ENCODE peak calls at places on chromosome X, in ten cellular contexts. One of them, this sample, is unnamed.

GRCh38 chrX:107699611-107700010 is 71.3 kb downstream of the PRPS1 start:
- DNase-seq in activated CD4-positive, alpha-beta T cell treated with anti-CD3 and anti-CD28 coated beads, Interleukin-2, amount 50 U/mL, for 1 hour: no peak
- DNase-seq in NCI-H345: no peak
- DNase-seq in HepG2: no peak
- DNase-seq in left lung: no peak
- DNase-seq in stimulated activated CD4-positive, alpha-beta T cell treated with anti-CD3 and anti-CD28 coated beads, Interleukin-1b, Interleukin-23, amount 100 ng/mL, for 1 hour: no peak
- DNase-seq in iPS DF 19.7: no peak
- DNase-seq in breast epithelium: no peak
- DNase-seq in NCI-H510A treated with DMSO at 0.1 percent for 48 hours: no peak
- DNase-seq in occipital lobe: no peak
- DNase-seq in this sample: no peak

GRCh38 chrX:70664726-70665125 is 220.1 kb downstream of the DLG3 start:
- DNase-seq in activated CD4-positive, alpha-beta T cell treated with anti-CD3 and anti-CD28 coated beads, Interleukin-2, amount 50 U/mL, for 1 hour: no peak
- DNase-seq in NCI-H345: peak; percentile 24
- DNase-seq in HepG2: peak; percentile 19
- DNase-seq in left lung: no peak
- DNase-seq in stimulated activated CD4-positive, alpha-beta T cell treated with anti-CD3 and anti-CD28 coated beads, Interleukin-1b, Interleukin-23, amount 100 ng/mL, for 1 hour: no peak
- DNase-seq in iPS DF 19.7: peak; percentile 0
- DNase-seq in breast epithelium: no peak
- DNase-seq in NCI-H510A treated with DMSO at 0.1 percent for 48 hours: peak; percentile 19
- DNase-seq in occipital lobe: no peak
- DNase-seq in this sample: peak; percentile 51

GRCh38 chrX:69372435-69372834 is 131.7 kb upstream of the NALF2 start:
- DNase-seq in activated CD4-positive, alpha-beta T cell treated with anti-CD3 and anti-CD28 coated beads, Interleukin-2, amount 50 U/mL, for 1 hour: no peak
- DNase-seq in NCI-H345: no peak
- DNase-seq in HepG2: no peak
- DNase-seq in left lung: no peak
- DNase-seq in stimulated activated CD4-positive, alpha-beta T cell treated with anti-CD3 and anti-CD28 coated beads, Interleukin-1b, Interleukin-23, amount 100 ng/mL, for 1 hour: no peak
- DNase-seq in iPS DF 19.7: no peak
- DNase-seq in breast epithelium: no peak
- DNase-seq in NCI-H510A treated with DMSO at 0.1 percent for 48 hours: no peak
- DNase-seq in occipital lobe: no peak
- DNase-seq in this sample: no peak

GRCh38 chrX:135484636-135485289 is 35.7 kb upstream of the INTS6L start:
- DNase-seq in activated CD4-positive, alpha-beta T cell treated with anti-CD3 and anti-CD28 coated beads, Interleukin-2, amount 50 U/mL, for 1 hour: no peak
- DNase-seq in NCI-H345: peak; percentile 10
- DNase-seq in HepG2: peak; percentile 2
- DNase-seq in left lung: no peak
- DNase-seq in stimulated activated CD4-positive, alpha-beta T cell treated with anti-CD3 and anti-CD28 coated beads, Interleukin-1b, Interleukin-23, amount 100 ng/mL, for 1 hour: no peak
- DNase-seq in iPS DF 19.7: no peak
- DNase-seq in breast epithelium: no peak
- DNase-seq in NCI-H510A treated with DMSO at 0.1 percent for 48 hours: no peak
- DNase-seq in occipital lobe: no peak
- DNase-seq in this sample: peak; percentile 27

GRCh38 chrX:30275498-30275897 is 28.6 kb downstream of the MAGEB1 start:
- DNase-seq in activated CD4-positive, alpha-beta T cell treated with anti-CD3 and anti-CD28 coated beads, Interleukin-2, amount 50 U/mL, for 1 hour: no peak
- DNase-seq in NCI-H345: no peak
- DNase-seq in HepG2: no peak
- DNase-seq in left lung: no peak
- DNase-seq in stimulated activated CD4-positive, alpha-beta T cell treated with anti-CD3 and anti-CD28 coated beads, Interleukin-1b, Interleukin-23, amount 100 ng/mL, for 1 hour: no peak
- DNase-seq in iPS DF 19.7: no peak
- DNase-seq in breast epithelium: no peak
- DNase-seq in NCI-H510A treated with DMSO at 0.1 percent for 48 hours: peak; percentile 20
- DNase-seq in occipital lobe: no peak
- DNase-seq in this sample: peak; percentile 15

GRCh38 chrX:43882294-43882681 is at the start of gene MAOB:
- DNase-seq in activated CD4-positive, alpha-beta T cell treated with anti-CD3 and anti-CD28 coated beads, Interleukin-2, amount 50 U/mL, for 1 hour: peak; percentile 4
- DNase-seq in NCI-H345: peak; percentile 3
- DNase-seq in HepG2: peak; percentile 63
- DNase-seq in left lung: peak; percentile 67
- DNase-seq in stimulated activated CD4-positive, alpha-beta T cell treated with anti-CD3 and anti-CD28 coated beads, Interleukin-1b, Interleukin-23, amount 100 ng/mL, for 1 hour: no peak
- DNase-seq in iPS DF 19.7: no peak
- DNase-seq in breast epithelium: no peak
- DNase-seq in NCI-H510A treated with DMSO at 0.1 percent for 48 hours: peak; percentile 0
- DNase-seq in occipital lobe: no peak
- DNase-seq in this sample: peak; percentile 57

GRCh38 chrX:47187106-47187677 is 6.4 kb upstream of the UBA1 start:
- DNase-seq in activated CD4-positive, alpha-beta T cell treated with anti-CD3 and anti-CD28 coated beads, Interleukin-2, amount 50 U/mL, for 1 hour: no peak
- DNase-seq in NCI-H345: no peak
- DNase-seq in HepG2: no peak
- DNase-seq in left lung: no peak
- DNase-seq in stimulated activated CD4-positive, alpha-beta T cell treated with anti-CD3 and anti-CD28 coated beads, Interleukin-1b, Interleukin-23, amount 100 ng/mL, for 1 hour: no peak
- DNase-seq in iPS DF 19.7: no peak
- DNase-seq in breast epithelium: no peak
- DNase-seq in NCI-H510A treated with DMSO at 0.1 percent for 48 hours: no peak
- DNase-seq in occipital lobe: no peak
- DNase-seq in this sample: peak; percentile 25

GRCh38 chrX:74259879-74260491 is 44.0 kb upstream of the ZCCHC13 start:
- DNase-seq in activated CD4-positive, alpha-beta T cell treated with anti-CD3 and anti-CD28 coated beads, Interleukin-2, amount 50 U/mL, for 1 hour: no peak
- DNase-seq in NCI-H345: no peak
- DNase-seq in HepG2: no peak
- DNase-seq in left lung: no peak
- DNase-seq in stimulated activated CD4-positive, alpha-beta T cell treated with anti-CD3 and anti-CD28 coated beads, Interleukin-1b, Interleukin-23, amount 100 ng/mL, for 1 hour: no peak
- DNase-seq in iPS DF 19.7: peak; percentile 84
- DNase-seq in breast epithelium: no peak
- DNase-seq in NCI-H510A treated with DMSO at 0.1 percent for 48 hours: no peak
- DNase-seq in occipital lobe: no peak
- DNase-seq in this sample: peak; percentile 88

GRCh38 chrX:147948531-147948930 is 32.6 kb upstream of the FMR1NB start:
- DNase-seq in activated CD4-positive, alpha-beta T cell treated with anti-CD3 and anti-CD28 coated beads, Interleukin-2, amount 50 U/mL, for 1 hour: no peak
- DNase-seq in NCI-H345: no peak
- DNase-seq in HepG2: no peak
- DNase-seq in left lung: no peak
- DNase-seq in stimulated activated CD4-positive, alpha-beta T cell treated with anti-CD3 and anti-CD28 coated beads, Interleukin-1b, Interleukin-23, amount 100 ng/mL, for 1 hour: no peak
- DNase-seq in iPS DF 19.7: no peak
- DNase-seq in breast epithelium: no peak
- DNase-seq in NCI-H510A treated with DMSO at 0.1 percent for 48 hours: no peak
- DNase-seq in occipital lobe: no peak
- DNase-seq in this sample: no peak

GRCh38 chrX:65513610-65514009 is 21.0 kb downstream of the LAS1L start:
- DNase-seq in activated CD4-positive, alpha-beta T cell treated with anti-CD3 and anti-CD28 coated beads, Interleukin-2, amount 50 U/mL, for 1 hour: no peak
- DNase-seq in NCI-H345: no peak
- DNase-seq in HepG2: no peak
- DNase-seq in left lung: no peak
- DNase-seq in stimulated activated CD4-positive, alpha-beta T cell treated with anti-CD3 and anti-CD28 coated beads, Interleukin-1b, Interleukin-23, amount 100 ng/mL, for 1 hour: no peak
- DNase-seq in iPS DF 19.7: no peak
- DNase-seq in breast epithelium: no peak
- DNase-seq in NCI-H510A treated with DMSO at 0.1 percent for 48 hours: no peak
- DNase-seq in occipital lobe: no peak
- DNase-seq in this sample: no peak

GRCh38 chrX:29659911-29660310 is 555.5 kb upstream of the MAGEB2 start:
- DNase-seq in activated CD4-positive, alpha-beta T cell treated with anti-CD3 and anti-CD28 coated beads, Interleukin-2, amount 50 U/mL, for 1 hour: no peak
- DNase-seq in NCI-H345: no peak
- DNase-seq in HepG2: no peak
- DNase-seq in left lung: no peak
- DNase-seq in stimulated activated CD4-positive, alpha-beta T cell treated with anti-CD3 and anti-CD28 coated beads, Interleukin-1b, Interleukin-23, amount 100 ng/mL, for 1 hour: no peak
- DNase-seq in iPS DF 19.7: no peak
- DNase-seq in breast epithelium: no peak
- DNase-seq in NCI-H510A treated with DMSO at 0.1 percent for 48 hours: no peak
- DNase-seq in occipital lobe: no peak
- DNase-seq in this sample: no peak

GRCh38 chrX:15356444-15356843 is 21.1 kb upstream of the PIGA start:
- DNase-seq in activated CD4-positive, alpha-beta T cell treated with anti-CD3 and anti-CD28 coated beads, Interleukin-2, amount 50 U/mL, for 1 hour: no peak
- DNase-seq in NCI-H345: no peak
- DNase-seq in HepG2: no peak
- DNase-seq in left lung: no peak
- DNase-seq in stimulated activated CD4-positive, alpha-beta T cell treated with anti-CD3 and anti-CD28 coated beads, Interleukin-1b, Interleukin-23, amount 100 ng/mL, for 1 hour: no peak
- DNase-seq in iPS DF 19.7: no peak
- DNase-seq in breast epithelium: no peak
- DNase-seq in NCI-H510A treated with DMSO at 0.1 percent for 48 hours: no peak
- DNase-seq in occipital lobe: no peak
- DNase-seq in this sample: no peak

GRCh38 chrX:18353931-18354368 is 538 bp downstream of the SCML2 start:
- DNase-seq in activated CD4-positive, alpha-beta T cell treated with anti-CD3 and anti-CD28 coated beads, Interleukin-2, amount 50 U/mL, for 1 hour: peak; percentile 4
- DNase-seq in NCI-H345: peak; percentile 45
- DNase-seq in HepG2: peak; percentile 7
- DNase-seq in left lung: peak; percentile 75
- DNase-seq in stimulated activated CD4-positive, alpha-beta T cell treated with anti-CD3 and anti-CD28 coated beads, Interleukin-1b, Interleukin-23, amount 100 ng/mL, for 1 hour: no peak
- DNase-seq in iPS DF 19.7: no peak
- DNase-seq in breast epithelium: no peak
- DNase-seq in NCI-H510A treated with DMSO at 0.1 percent for 48 hours: peak; percentile 42
- DNase-seq in occipital lobe: peak; percentile 0
- DNase-seq in this sample: peak; percentile 63

GRCh38 chrX:21747523-21747922 is 10.4 kb downstream of the SMPX start:
- DNase-seq in activated CD4-positive, alpha-beta T cell treated with anti-CD3 and anti-CD28 coated beads, Interleukin-2, amount 50 U/mL, for 1 hour: no peak
- DNase-seq in NCI-H345: peak; percentile 22
- DNase-seq in HepG2: no peak
- DNase-seq in left lung: no peak
- DNase-seq in stimulated activated CD4-positive, alpha-beta T cell treated with anti-CD3 and anti-CD28 coated beads, Interleukin-1b, Interleukin-23, amount 100 ng/mL, for 1 hour: no peak
- DNase-seq in iPS DF 19.7: no peak
- DNase-seq in breast epithelium: no peak
- DNase-seq in NCI-H510A treated with DMSO at 0.1 percent for 48 hours: no peak
- DNase-seq in occipital lobe: no peak
- DNase-seq in this sample: peak; percentile 26

GRCh38 chrX:15750611-15751159 is 12.6 kb downstream of the CA5B start:
- DNase-seq in activated CD4-positive, alpha-beta T cell treated with anti-CD3 and anti-CD28 coated beads, Interleukin-2, amount 50 U/mL, for 1 hour: no peak
- DNase-seq in NCI-H345: no peak
- DNase-seq in HepG2: no peak
- DNase-seq in left lung: no peak
- DNase-seq in stimulated activated CD4-positive, alpha-beta T cell treated with anti-CD3 and anti-CD28 coated beads, Interleukin-1b, Interleukin-23, amount 100 ng/mL, for 1 hour: no peak
- DNase-seq in iPS DF 19.7: no peak
- DNase-seq in breast epithelium: no peak
- DNase-seq in NCI-H510A treated with DMSO at 0.1 percent for 48 hours: no peak
- DNase-seq in occipital lobe: no peak
- DNase-seq in this sample: no peak

GRCh38 chrX:16712825-16713155 is 321 bp upstream of the CTPS2 start:
- DNase-seq in activated CD4-positive, alpha-beta T cell treated with anti-CD3 and anti-CD28 coated beads, Interleukin-2, amount 50 U/mL, for 1 hour: no peak
- DNase-seq in NCI-H345: no peak
- DNase-seq in HepG2: no peak
- DNase-seq in left lung: no peak
- DNase-seq in stimulated activated CD4-positive, alpha-beta T cell treated with anti-CD3 and anti-CD28 coated beads, Interleukin-1b, Interleukin-23, amount 100 ng/mL, for 1 hour: no peak
- DNase-seq in iPS DF 19.7: no peak
- DNase-seq in breast epithelium: no peak
- DNase-seq in NCI-H510A treated with DMSO at 0.1 percent for 48 hours: peak; percentile 47
- DNase-seq in occipital lobe: no peak
- DNase-seq in this sample: peak; percentile 43

GRCh38 chrX:136899206-136899605 is 18.7 kb upstream of the RBMX start:
- DNase-seq in activated CD4-positive, alpha-beta T cell treated with anti-CD3 and anti-CD28 coated beads, Interleukin-2, amount 50 U/mL, for 1 hour: no peak
- DNase-seq in NCI-H345: no peak
- DNase-seq in HepG2: no peak
- DNase-seq in left lung: no peak
- DNase-seq in stimulated activated CD4-positive, alpha-beta T cell treated with anti-CD3 and anti-CD28 coated beads, Interleukin-1b, Interleukin-23, amount 100 ng/mL, for 1 hour: no peak
- DNase-seq in iPS DF 19.7: no peak
- DNase-seq in breast epithelium: no peak
- DNase-seq in NCI-H510A treated with DMSO at 0.1 percent for 48 hours: no peak
- DNase-seq in occipital lobe: no peak
- DNase-seq in this sample: no peak

GRCh38 chrX:134636859-134637258 is 21.4 kb downstream of the PLAC1 start:
- DNase-seq in activated CD4-positive, alpha-beta T cell treated with anti-CD3 and anti-CD28 coated beads, Interleukin-2, amount 50 U/mL, for 1 hour: no peak
- DNase-seq in NCI-H345: no peak
- DNase-seq in HepG2: no peak
- DNase-seq in left lung: no peak
- DNase-seq in stimulated activated CD4-positive, alpha-beta T cell treated with anti-CD3 and anti-CD28 coated beads, Interleukin-1b, Interleukin-23, amount 100 ng/mL, for 1 hour: no peak
- DNase-seq in iPS DF 19.7: no peak
- DNase-seq in breast epithelium: no peak
- DNase-seq in NCI-H510A treated with DMSO at 0.1 percent for 48 hours: no peak
- DNase-seq in occipital lobe: no peak
- DNase-seq in this sample: no peak

GRCh38 chrX:138886769-138887168 is 175.3 kb upstream of the FGF13 start:
- DNase-seq in activated CD4-positive, alpha-beta T cell treated with anti-CD3 and anti-CD28 coated beads, Interleukin-2, amount 50 U/mL, for 1 hour: no peak
- DNase-seq in NCI-H345: no peak
- DNase-seq in HepG2: peak; percentile 0
- DNase-seq in left lung: no peak
- DNase-seq in stimulated activated CD4-positive, alpha-beta T cell treated with anti-CD3 and anti-CD28 coated beads, Interleukin-1b, Interleukin-23, amount 100 ng/mL, for 1 hour: no peak
- DNase-seq in iPS DF 19.7: no peak
- DNase-seq in breast epithelium: peak; percentile 77
- DNase-seq in NCI-H510A treated with DMSO at 0.1 percent for 48 hours: no peak
- DNase-seq in occipital lobe: no peak
- DNase-seq in this sample: no peak

GRCh38 chrX:9717376-9717775 is 48.3 kb downstream of the GPR143 start:
- DNase-seq in activated CD4-positive, alpha-beta T cell treated with anti-CD3 and anti-CD28 coated beads, Interleukin-2, amount 50 U/mL, for 1 hour: no peak
- DNase-seq in NCI-H345: no peak
- DNase-seq in HepG2: no peak
- DNase-seq in left lung: no peak
- DNase-seq in stimulated activated CD4-positive, alpha-beta T cell treated with anti-CD3 and anti-CD28 coated beads, Interleukin-1b, Interleukin-23, amount 100 ng/mL, for 1 hour: no peak
- DNase-seq in iPS DF 19.7: no peak
- DNase-seq in breast epithelium: no peak
- DNase-seq in NCI-H510A treated with DMSO at 0.1 percent for 48 hours: no peak
- DNase-seq in occipital lobe: no peak
- DNase-seq in this sample: no peak

GRCh38 chrX:118459494-118459893 is 36.1 kb upstream of the DOCK11 start:
- DNase-seq in activated CD4-positive, alpha-beta T cell treated with anti-CD3 and anti-CD28 coated beads, Interleukin-2, amount 50 U/mL, for 1 hour: peak; percentile 1
- DNase-seq in NCI-H345: peak; percentile 31
- DNase-seq in HepG2: peak; percentile 23
- DNase-seq in left lung: no peak
- DNase-seq in stimulated activated CD4-positive, alpha-beta T cell treated with anti-CD3 and anti-CD28 coated beads, Interleukin-1b, Interleukin-23, amount 100 ng/mL, for 1 hour: no peak
- DNase-seq in iPS DF 19.7: no peak
- DNase-seq in breast epithelium: no peak
- DNase-seq in NCI-H510A treated with DMSO at 0.1 percent for 48 hours: peak; percentile 38
- DNase-seq in occipital lobe: no peak
- DNase-seq in this sample: peak; percentile 64

GRCh38 chrX:1576201-1577101 is 15.0 kb upstream of the AKAP17A start:
- DNase-seq in activated CD4-positive, alpha-beta T cell treated with anti-CD3 and anti-CD28 coated beads, Interleukin-2, amount 50 U/mL, for 1 hour: no peak
- DNase-seq in NCI-H345: no peak
- DNase-seq in HepG2: no peak
- DNase-seq in left lung: no peak
- DNase-seq in stimulated activated CD4-positive, alpha-beta T cell treated with anti-CD3 and anti-CD28 coated beads, Interleukin-1b, Interleukin-23, amount 100 ng/mL, for 1 hour: no peak
- DNase-seq in iPS DF 19.7: no peak
- DNase-seq in breast epithelium: no peak
- DNase-seq in NCI-H510A treated with DMSO at 0.1 percent for 48 hours: no peak
- DNase-seq in occipital lobe: no peak
- DNase-seq in this sample: no peak

GRCh38 chrX:22399793-22400192 is 127.1 kb downstream of the CBLL2 start:
- DNase-seq in activated CD4-positive, alpha-beta T cell treated with anti-CD3 and anti-CD28 coated beads, Interleukin-2, amount 50 U/mL, for 1 hour: no peak
- DNase-seq in NCI-H345: no peak
- DNase-seq in HepG2: no peak
- DNase-seq in left lung: no peak
- DNase-seq in stimulated activated CD4-positive, alpha-beta T cell treated with anti-CD3 and anti-CD28 coated beads, Interleukin-1b, Interleukin-23, amount 100 ng/mL, for 1 hour: no peak
- DNase-seq in iPS DF 19.7: no peak
- DNase-seq in breast epithelium: no peak
- DNase-seq in NCI-H510A treated with DMSO at 0.1 percent for 48 hours: no peak
- DNase-seq in occipital lobe: no peak
- DNase-seq in this sample: no peak

GRCh38 chrX:43870758-43871419 is 11.4 kb downstream of the MAOB start:
- DNase-seq in activated CD4-positive, alpha-beta T cell treated with anti-CD3 and anti-CD28 coated beads, Interleukin-2, amount 50 U/mL, for 1 hour: no peak
- DNase-seq in NCI-H345: peak; percentile 48
- DNase-seq in HepG2: no peak
- DNase-seq in left lung: no peak
- DNase-seq in stimulated activated CD4-positive, alpha-beta T cell treated with anti-CD3 and anti-CD28 coated beads, Interleukin-1b, Interleukin-23, amount 100 ng/mL, for 1 hour: no peak
- DNase-seq in iPS DF 19.7: no peak
- DNase-seq in breast epithelium: no peak
- DNase-seq in NCI-H510A treated with DMSO at 0.1 percent for 48 hours: no peak
- DNase-seq in occipital lobe: no peak
- DNase-seq in this sample: no peak

GRCh38 chrX:154019633-154020499 is at the start of gene IRAK1:
- DNase-seq in activated CD4-positive, alpha-beta T cell treated with anti-CD3 and anti-CD28 coated beads, Interleukin-2, amount 50 U/mL, for 1 hour: peak; percentile 37
- DNase-seq in NCI-H345: peak; percentile 47
- DNase-seq in HepG2: no peak
- DNase-seq in left lung: peak; percentile 92
- DNase-seq in stimulated activated CD4-positive, alpha-beta T cell treated with anti-CD3 and anti-CD28 coated beads, Interleukin-1b, Interleukin-23, amount 100 ng/mL, for 1 hour: peak; percentile 30
- DNase-seq in iPS DF 19.7: no peak
- DNase-seq in breast epithelium: no peak
- DNase-seq in NCI-H510A treated with DMSO at 0.1 percent for 48 hours: peak; percentile 19
- DNase-seq in occipital lobe: no peak
- DNase-seq in this sample: peak; percentile 46

GRCh38 chrX:40573763-40574162 is 7.0 kb upstream of the ATP6AP2 start:
- DNase-seq in activated CD4-positive, alpha-beta T cell treated with anti-CD3 and anti-CD28 coated beads, Interleukin-2, amount 50 U/mL, for 1 hour: peak; percentile 24
- DNase-seq in NCI-H345: no peak
- DNase-seq in HepG2: peak; percentile 18
- DNase-seq in left lung: no peak
- DNase-seq in stimulated activated CD4-positive, alpha-beta T cell treated with anti-CD3 and anti-CD28 coated beads, Interleukin-1b, Interleukin-23, amount 100 ng/mL, for 1 hour: no peak
- DNase-seq in iPS DF 19.7: no peak
- DNase-seq in breast epithelium: no peak
- DNase-seq in NCI-H510A treated with DMSO at 0.1 percent for 48 hours: no peak
- DNase-seq in occipital lobe: no peak
- DNase-seq in this sample: peak; percentile 39

GRCh38 chrX:115968436-115969252 is 201.9 kb upstream of the AGTR2 start:
- DNase-seq in activated CD4-positive, alpha-beta T cell treated with anti-CD3 and anti-CD28 coated beads, Interleukin-2, amount 50 U/mL, for 1 hour: no peak
- DNase-seq in NCI-H345: peak; percentile 65
- DNase-seq in HepG2: no peak
- DNase-seq in left lung: peak; percentile 79
- DNase-seq in stimulated activated CD4-positive, alpha-beta T cell treated with anti-CD3 and anti-CD28 coated beads, Interleukin-1b, Interleukin-23, amount 100 ng/mL, for 1 hour: no peak
- DNase-seq in iPS DF 19.7: peak; percentile 84
- DNase-seq in breast epithelium: peak; percentile 37
- DNase-seq in NCI-H510A treated with DMSO at 0.1 percent for 48 hours: peak; percentile 73
- DNase-seq in occipital lobe: peak; percentile 42
- DNase-seq in this sample: peak; percentile 90

GRCh38 chrX:48910926-48911406 is 480 bp downstream of the SLC35A2 start:
- DNase-seq in activated CD4-positive, alpha-beta T cell treated with anti-CD3 and anti-CD28 coated beads, Interleukin-2, amount 50 U/mL, for 1 hour: no peak
- DNase-seq in NCI-H345: no peak
- DNase-seq in HepG2: no peak
- DNase-seq in left lung: no peak
- DNase-seq in stimulated activated CD4-positive, alpha-beta T cell treated with anti-CD3 and anti-CD28 coated beads, Interleukin-1b, Interleukin-23, amount 100 ng/mL, for 1 hour: no peak
- DNase-seq in iPS DF 19.7: no peak
- DNase-seq in breast epithelium: no peak
- DNase-seq in NCI-H510A treated with DMSO at 0.1 percent for 48 hours: no peak
- DNase-seq in occipital lobe: no peak
- DNase-seq in this sample: no peak